ENCODE peak calls at places on chromosomes 4 and X, in nine cellular contexts. One of them, this sample, is unnamed.
A peak's percentile ranks its signal among the peaks of the same experiment; 100 is the strongest.

GRCh38 chr4:145909773-145910172 is 28.9 kb downstream of the ZNF827 start:
- DNase-seq in heart left ventricle: no peak
- DNase-seq in neural progenitor cell: no peak
- DNase-seq in epithelial cell of esophagus: no peak
- DNase-seq in astrocyte: no peak
- DNase-seq in HL-60: no peak
- DNase-seq in foreskin fibroblast: no peak
- DNase-seq in cardiac muscle cell: peak; percentile 27
- DNase-seq in IMR-90: no peak
- DNase-seq in this sample: no peak

GRCh38 chr4:175413561-175413960 is 398.5 kb downstream of the GPM6A start:
- DNase-seq in HL-60: no peak
- DNase-seq in IMR-90: no peak
- DNase-seq in heart left ventricle: no peak
- DNase-seq in astrocyte: peak; percentile 98
- DNase-seq in epithelial cell of esophagus: no peak
- DNase-seq in foreskin fibroblast: no peak
- DNase-seq in neural progenitor cell: no peak
- DNase-seq in cardiac muscle cell: no peak
- DNase-seq in this sample: no peak

GRCh38 chr4:48968814-48969213 is 17.3 kb upstream of the CWH43 start:
- DNase-seq in heart left ventricle: no peak
- DNase-seq in epithelial cell of esophagus: peak; percentile 96
- DNase-seq in cardiac muscle cell: peak; percentile 31
- DNase-seq in HL-60: no peak
- DNase-seq in astrocyte: peak; percentile 90
- DNase-seq in foreskin fibroblast: peak; percentile 54
- DNase-seq in IMR-90: peak; percentile 96
- DNase-seq in neural progenitor cell: no peak
- DNase-seq in this sample: peak; percentile 70

GRCh38 chr4:41990029-41990382 is 324 bp upstream of the SLC30A9 start:
- DNase-seq in foreskin fibroblast: no peak
- DNase-seq in cardiac muscle cell: peak; percentile 6
- DNase-seq in HL-60: no peak
- DNase-seq in heart left ventricle: no peak
- DNase-seq in IMR-90: peak; percentile 1
- DNase-seq in epithelial cell of esophagus: no peak
- DNase-seq in astrocyte: no peak
- DNase-seq in neural progenitor cell: no peak
- DNase-seq in this sample: no peak

GRCh38 chr4:174255790-174256189 is 27.7 kb downstream of the FBXO8 start:
- DNase-seq in epithelial cell of esophagus: no peak
- DNase-seq in astrocyte: peak; percentile 86
- DNase-seq in heart left ventricle: no peak
- DNase-seq in cardiac muscle cell: peak; percentile 85
- DNase-seq in HL-60: no peak
- DNase-seq in neural progenitor cell: no peak
- DNase-seq in IMR-90: peak; percentile 92
- DNase-seq in foreskin fibroblast: peak; percentile 28
- DNase-seq in this sample: no peak

GRCh38 chr4:31411606-31412005 is 691.4 kb downstream of the PCDH7 start:
- DNase-seq in neural progenitor cell: no peak
- DNase-seq in heart left ventricle: no peak
- DNase-seq in HL-60: no peak
- DNase-seq in foreskin fibroblast: no peak
- DNase-seq in IMR-90: no peak
- DNase-seq in epithelial cell of esophagus: no peak
- DNase-seq in cardiac muscle cell: no peak
- DNase-seq in astrocyte: peak; percentile 2
- DNase-seq in this sample: no peak

GRCh38 chrX:131792789-131793462 is 230.2 kb upstream of the STK26 start:
- DNase-seq in IMR-90: peak; percentile 93
- DNase-seq in cardiac muscle cell: no peak
- DNase-seq in astrocyte: peak; percentile 72
- DNase-seq in epithelial cell of esophagus: no peak
- DNase-seq in heart left ventricle: peak; percentile 53
- DNase-seq in HL-60: peak; percentile 90
- DNase-seq in foreskin fibroblast: peak; percentile 26
- DNase-seq in neural progenitor cell: no peak
- DNase-seq in this sample: no peak

GRCh38 chrX:71184803-71185495 is 38.1 kb upstream of the GJB1 start:
- DNase-seq in neural progenitor cell: no peak
- DNase-seq in epithelial cell of esophagus: peak; percentile 43
- DNase-seq in astrocyte: no peak
- DNase-seq in heart left ventricle: no peak
- DNase-seq in foreskin fibroblast: no peak
- DNase-seq in cardiac muscle cell: no peak
- DNase-seq in IMR-90: no peak
- DNase-seq in HL-60: no peak
- DNase-seq in this sample: no peak

GRCh38 chr4:150046728-150047217 is 31.5 kb upstream of the DCLK2 start:
- DNase-seq in epithelial cell of esophagus: no peak
- DNase-seq in cardiac muscle cell: no peak
- DNase-seq in astrocyte: no peak
- DNase-seq in foreskin fibroblast: no peak
- DNase-seq in neural progenitor cell: no peak
- DNase-seq in IMR-90: no peak
- DNase-seq in HL-60: no peak
- DNase-seq in heart left ventricle: no peak
- DNase-seq in this sample: no peak

GRCh38 chr4:185165605-185166063 is 22.6 kb downstream of the SLC25A4 start:
- DNase-seq in IMR-90: peak; percentile 87
- DNase-seq in epithelial cell of esophagus: no peak
- DNase-seq in astrocyte: peak; percentile 94
- DNase-seq in cardiac muscle cell: peak; percentile 95
- DNase-seq in neural progenitor cell: no peak
- DNase-seq in HL-60: peak; percentile 40
- DNase-seq in heart left ventricle: no peak
- DNase-seq in foreskin fibroblast: peak; percentile 63
- DNase-seq in this sample: no peak

GRCh38 chrX:40077176-40077575 is 20.6 kb downstream of the BCOR start:
- DNase-seq in cardiac muscle cell: no peak
- DNase-seq in HL-60: no peak
- DNase-seq in foreskin fibroblast: no peak
- DNase-seq in epithelial cell of esophagus: no peak
- DNase-seq in neural progenitor cell: no peak
- DNase-seq in heart left ventricle: no peak
- DNase-seq in astrocyte: no peak
- DNase-seq in IMR-90: no peak
- DNase-seq in this sample: no peak

GRCh38 chr4:152696764-152697250 is 17.0 kb upstream of the TMEM154 start:
- DNase-seq in HL-60: no peak
- DNase-seq in heart left ventricle: no peak
- DNase-seq in astrocyte: peak; percentile 95
- DNase-seq in neural progenitor cell: no peak
- DNase-seq in foreskin fibroblast: peak; percentile 21
- DNase-seq in cardiac muscle cell: peak; percentile 85
- DNase-seq in epithelial cell of esophagus: peak; percentile 90
- DNase-seq in IMR-90: peak; percentile 65
- DNase-seq in this sample: no peak

GRCh38 chr4:73836373-73837269 is at the start of gene CXCL6:
- DNase-seq in heart left ventricle: no peak
- DNase-seq in epithelial cell of esophagus: peak; percentile 20
- DNase-seq in HL-60: peak; percentile 80
- DNase-seq in neural progenitor cell: peak; percentile 74
- DNase-seq in astrocyte: no peak
- DNase-seq in IMR-90: no peak
- DNase-seq in foreskin fibroblast: no peak
- DNase-seq in cardiac muscle cell: peak; percentile 73
- DNase-seq in this sample: no peak

GRCh38 chr4:1310796-1311715 is 21.4 kb downstream of the MAEA start:
- DNase-seq in neural progenitor cell: no peak
- DNase-seq in heart left ventricle: no peak
- DNase-seq in cardiac muscle cell: no peak
- DNase-seq in IMR-90: no peak
- DNase-seq in foreskin fibroblast: no peak
- DNase-seq in epithelial cell of esophagus: no peak
- DNase-seq in astrocyte: no peak
- DNase-seq in HL-60: no peak
- DNase-seq in this sample: no peak

GRCh38 chr4:1309261-1310010 is 19.7 kb downstream of the MAEA start:
- DNase-seq in cardiac muscle cell: peak; percentile 97
- DNase-seq in heart left ventricle: peak; percentile 88
- DNase-seq in foreskin fibroblast: peak; percentile 96
- DNase-seq in IMR-90: peak; percentile 94
- DNase-seq in neural progenitor cell: peak; percentile 96
- DNase-seq in epithelial cell of esophagus: peak; percentile 82
- DNase-seq in astrocyte: peak; percentile 91
- DNase-seq in HL-60: no peak
- DNase-seq in this sample: no peak

GRCh38 chr4:1307951-1308735 is 18.5 kb downstream of the MAEA start:
- DNase-seq in heart left ventricle: no peak
- DNase-seq in foreskin fibroblast: no peak
- DNase-seq in IMR-90: no peak
- DNase-seq in cardiac muscle cell: no peak
- DNase-seq in HL-60: no peak
- DNase-seq in neural progenitor cell: no peak
- DNase-seq in astrocyte: no peak
- DNase-seq in epithelial cell of esophagus: no peak
- DNase-seq in this sample: no peak

GRCh38 chr4:1312821-1313640 is 23.3 kb downstream of the MAEA start:
- DNase-seq in HL-60: no peak
- DNase-seq in epithelial cell of esophagus: no peak
- DNase-seq in cardiac muscle cell: no peak
- DNase-seq in IMR-90: no peak
- DNase-seq in astrocyte: no peak
- DNase-seq in heart left ventricle: no peak
- DNase-seq in neural progenitor cell: no peak
- DNase-seq in foreskin fibroblast: no peak
- DNase-seq in this sample: no peak

DNA sequence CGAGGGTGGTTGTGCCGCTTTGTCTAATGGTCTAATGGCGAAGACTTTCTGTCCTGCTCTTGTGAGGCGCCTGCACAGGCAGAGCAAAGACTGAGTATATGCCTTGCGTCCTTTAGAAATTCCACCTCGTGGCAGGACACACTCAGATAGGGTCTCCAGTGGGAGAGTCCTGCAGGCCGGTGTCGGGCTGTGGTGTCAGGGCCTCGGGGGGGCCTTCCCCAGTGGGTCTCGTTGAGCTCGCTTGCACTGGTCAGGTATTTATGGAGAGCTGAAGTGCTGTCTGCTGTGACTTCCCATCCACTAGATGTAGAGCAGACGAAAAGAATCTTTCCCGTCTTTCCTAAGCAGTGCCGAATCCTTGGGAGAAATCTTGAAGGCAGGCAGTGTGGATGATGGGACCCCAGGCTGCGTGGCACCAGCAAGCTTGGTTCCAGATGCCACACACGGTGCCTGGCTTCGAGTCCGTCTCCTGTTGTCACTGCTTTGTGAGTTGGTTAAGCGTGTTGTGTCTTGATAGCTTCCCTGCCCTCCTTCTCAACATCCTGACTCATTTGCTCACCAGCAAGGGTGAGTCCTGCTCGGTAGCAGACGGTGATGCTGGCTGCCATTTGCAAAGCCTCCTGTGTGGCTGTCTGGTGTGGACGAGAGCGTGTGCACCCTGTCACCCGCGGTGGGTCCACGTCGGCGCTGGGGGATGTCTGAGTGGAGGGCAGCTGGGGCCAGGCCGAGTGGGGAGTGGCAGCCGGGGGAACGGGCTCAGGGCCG is 20.5 kb downstream of the MAEA start:
- DNase-seq in heart left ventricle: no peak
- DNase-seq in astrocyte: no peak
- DNase-seq in epithelial cell of esophagus: peak; percentile 88
- DNase-seq in neural progenitor cell: no peak
- DNase-seq in HL-60: no peak
- DNase-seq in cardiac muscle cell: no peak
- DNase-seq in foreskin fibroblast: peak; percentile 18
- DNase-seq in IMR-90: peak; percentile 16
- DNase-seq in this sample: no peak
- H3K4me3 ChIP-seq in heart left ventricle: peak overlapping the region; percentile 43
- H3K4me3 ChIP-seq in astrocyte: peak overlapping the region; percentile 45
- H3K4me3 ChIP-seq in epithelial cell of esophagus: peak overlapping the region; percentile 36
- H3K4me3 ChIP-seq in neural progenitor cell: peak overlapping the region; percentile 45
- H3K4me3 ChIP-seq in HL-60: no peak overlapping the region
- H3K4me3 ChIP-seq in cardiac muscle cell: peak overlapping the region; percentile 10
- H3K4me3 ChIP-seq in foreskin fibroblast: peak overlapping the region; percentile 39
- H3K4me3 ChIP-seq in IMR-90: peak overlapping the region; percentile 37
- H3K4me3 ChIP-seq in this sample: peak overlapping the region; percentile 58

DNA sequence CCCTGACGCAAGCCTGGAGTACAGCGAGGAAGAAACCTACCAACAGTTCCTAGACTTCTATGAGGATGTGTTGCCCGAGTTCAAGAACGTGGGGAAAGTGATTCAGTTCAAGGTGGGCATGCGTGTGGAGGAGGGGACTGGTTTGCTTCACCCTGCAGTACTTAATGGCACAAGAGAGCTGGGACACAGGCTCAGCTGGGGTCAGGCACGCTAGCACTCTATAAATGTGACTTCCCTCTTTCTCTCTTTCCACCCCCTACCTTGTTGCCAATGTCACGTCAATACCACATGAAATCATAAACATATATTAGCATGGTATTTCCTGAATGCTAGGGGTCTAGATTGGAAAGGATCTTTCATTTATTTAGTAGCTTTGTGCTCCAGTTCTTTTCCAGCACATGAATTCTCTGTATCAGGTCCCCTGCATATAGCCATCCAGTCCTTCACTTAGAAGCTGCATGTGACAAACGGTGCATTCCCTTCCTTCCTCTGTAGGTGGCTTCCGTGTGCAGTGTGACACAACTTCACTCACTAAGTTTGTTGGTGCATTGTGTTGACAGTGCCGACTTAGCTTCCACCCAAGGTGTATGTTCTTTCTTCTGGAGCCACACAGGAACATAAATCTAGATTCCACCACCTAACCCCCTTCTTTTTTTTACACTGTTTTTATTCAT is 25.6 kb downstream of the ZRSR2 start:
- DNase-seq in astrocyte: no peak
- DNase-seq in IMR-90: peak; percentile 33
- DNase-seq in heart left ventricle: peak; percentile 18
- DNase-seq in HL-60: peak; percentile 66
- DNase-seq in cardiac muscle cell: peak; percentile 28
- DNase-seq in foreskin fibroblast: peak; percentile 2
- DNase-seq in neural progenitor cell: peak; percentile 66
- DNase-seq in epithelial cell of esophagus: peak; percentile 25
- DNase-seq in this sample: no peak
- TF ChIP-seq CTCF in astrocyte: no peak
- TF ChIP-seq CTCF in IMR-90: peak; percentile 25
- TF ChIP-seq CTCF in heart left ventricle: peak; percentile 15
- TF ChIP-seq CTCF in HL-60: peak; percentile 19
- TF ChIP-seq CTCF in cardiac muscle cell: peak; percentile 32
- TF ChIP-seq CTCF in foreskin fibroblast: peak; percentile 20
- TF ChIP-seq CTCF in neural progenitor cell: peak; percentile 60
- TF ChIP-seq CTCF in epithelial cell of esophagus: peak; percentile 50
- TF ChIP-seq CTCF in this sample: peak; percentile 39

GRCh38 chr4:2042947-2043395 is 16.2 kb upstream of the NAT8L start:
- DNase-seq in astrocyte: no peak
- DNase-seq in foreskin fibroblast: no peak
- DNase-seq in neural progenitor cell: no peak
- DNase-seq in IMR-90: no peak
- DNase-seq in HL-60: no peak
- DNase-seq in heart left ventricle: no peak
- DNase-seq in epithelial cell of esophagus: no peak
- DNase-seq in cardiac muscle cell: no peak
- DNase-seq in this sample: no peak
- H3K4me3 ChIP-seq in astrocyte: no peak overlapping the region
- H3K4me3 ChIP-seq in foreskin fibroblast: no peak overlapping the region
- H3K4me3 ChIP-seq in neural progenitor cell: peak overlapping the region; percentile 83
- H3K4me3 ChIP-seq in IMR-90: no peak overlapping the region
- H3K4me3 ChIP-seq in HL-60: no peak overlapping the region
- H3K4me3 ChIP-seq in heart left ventricle: no peak overlapping the region
- H3K4me3 ChIP-seq in epithelial cell of esophagus: no peak overlapping the region
- H3K4me3 ChIP-seq in cardiac muscle cell: peak overlapping the region; percentile 81
- H3K4me3 ChIP-seq in this sample: peak overlapping the region; percentile 88

GRCh38 chrX:14963447-14964236 is 90.4 kb downstream of the MOSPD2 start:
- DNase-seq in heart left ventricle: no peak
- DNase-seq in cardiac muscle cell: peak; percentile 7
- DNase-seq in IMR-90: peak; percentile 47
- DNase-seq in epithelial cell of esophagus: peak; percentile 26
- DNase-seq in astrocyte: peak; percentile 66
- DNase-seq in foreskin fibroblast: peak; percentile 21
- DNase-seq in HL-60: no peak
- DNase-seq in neural progenitor cell: no peak
- DNase-seq in this sample: no peak
- TF ChIP-seq CTCF in heart left ventricle: no peak
- TF ChIP-seq CTCF in cardiac muscle cell: no peak
- TF ChIP-seq CTCF in IMR-90: no peak
- TF ChIP-seq CTCF in epithelial cell of esophagus: no peak
- TF ChIP-seq CTCF in astrocyte: no peak
- TF ChIP-seq CTCF in foreskin fibroblast: no peak
- TF ChIP-seq CTCF in HL-60: no peak
- TF ChIP-seq CTCF in neural progenitor cell: no peak
- TF ChIP-seq CTCF in this sample: no peak

This sample was measured in epithelial cell of proximal tubule.